ENCODE peak calls at places on chromosomes 13 and 19, in seven cellular contexts. F, N, G, B, A, T and P are unnamed samples.

GRCh38 chr19:11797491-11797890 is 832 bp upstream of the ZNF491 start:
- DNase-seq in F (peak), N (peak), G (peak), B (peak), A (peak), T (peak), P (peak)

GRCh38 chr13:33797622-33798021 is 20.3 kb upstream of the RFC3 start:
- DNase-seq in F (no peak), N (no peak), G (no peak), B (no peak), A (no peak), T (no peak), P (no peak)

GRCh38 chr13:72864142-72865035 is 82.5 kb downstream of the PIBF1 start:
- DNase-seq in F (peak), N (no peak), G (no peak), B (no peak), A (no peak), T (no peak), P (no peak)

GRCh38 chr19:53808710-53809125 is 15.4 kb downstream of the NLRP12 start:
- DNase-seq in F (no peak), N (peak), G (no peak), B (peak), A (peak), T (peak), P (peak)

GRCh38 chr13:29458419-29458818 is 137.1 kb downstream of the SLC7A1 start:
- DNase-seq in F (no peak), N (no peak), G (no peak), B (no peak), A (no peak), T (no peak), P (no peak)

GRCh38 chr19:43610493-43610892 is 1.4 kb upstream of the SRRM5 start:
- DNase-seq in F (no peak), N (no peak), G (no peak), B (no peak), A (no peak), T (no peak), P (no peak)

GRCh38 chr19:35013820-35014754 is 14.0 kb downstream of the GRAMD1A start:
- DNase-seq in F (no peak), N (no peak), G (no peak), B (peak), A (no peak), T (no peak), P (no peak)

GRCh38 chr13:99075268-99076191 is 97.7 kb upstream of the DOCK9 start:
- DNase-seq in F (peak), N (no peak), G (no peak), B (no peak), A (no peak), T (no peak), P (no peak)

GRCh38 chr19:41373993-41374392 is 2.3 kb upstream of the TMEM91 start:
- DNase-seq in F (no peak), N (no peak), G (no peak), B (peak), A (no peak), T (no peak), P (peak)

GRCh38 chr13:77480071-77480470 is 55.4 kb upstream of the SCEL start:
- DNase-seq in F (no peak), N (no peak), G (no peak), B (no peak), A (no peak), T (no peak), P (no peak)

GRCh38 chr13:93420887-93421286 is 194.3 kb downstream of the GPC6 start:
- DNase-seq in F (no peak), N (no peak), G (no peak), B (no peak), A (no peak), T (no peak), P (no peak)

GRCh38 chr19:54521022-54521859 is 18.6 kb downstream of the LAIR2 start:
- DNase-seq in F (peak), N (no peak), G (no peak), B (no peak), A (no peak), T (no peak), P (peak)

GRCh38 chr19:56145698-56146097 is 4.6 kb downstream of the ZNF444 start:
- DNase-seq in F (no peak), N (no peak), G (no peak), B (no peak), A (no peak), T (no peak), P (no peak)

GRCh38 chr13:110538632-110539031 is 22.9 kb downstream of the RAB20 start:
- DNase-seq in F (no peak), N (no peak), G (no peak), B (no peak), A (no peak), T (no peak), P (no peak)

GRCh38 chr19:19170053-19170945 is at the start of gene MEF2B:
- DNase-seq in F (no peak), N (peak), G (peak), B (peak), A (peak), T (no peak), P (peak)

GRCh38 chr19:2064395-2064787 is 13.3 kb upstream of the MKNK2 start:
- DNase-seq in F (no peak), N (no peak), G (no peak), B (no peak), A (no peak), T (no peak), P (no peak)

GRCh38 chr19:39873385-39873784 is 27.2 kb upstream of the FBL start:
- DNase-seq in F (no peak), N (no peak), G (no peak), B (no peak), A (no peak), T (no peak), P (no peak)

GRCh38 chr13:46181799-46182490 is at the start of gene LCP1:
- DNase-seq in F (peak), N (no peak), G (no peak), B (no peak), A (peak), T (no peak), P (no peak)

GRCh38 chr13:43058318-43058674 is 34.9 kb downstream of the DNAJC15 start:
- DNase-seq in F (no peak), N (peak), G (no peak), B (no peak), A (no peak), T (peak), P (no peak)

GRCh38 chr19:14450168-14450874 is 17.2 kb downstream of the PKN1 start:
- DNase-seq in F (no peak), N (peak), G (peak), B (peak), A (peak), T (peak), P (peak)

GRCh38 chr13:23709521-23709920 is 139.3 kb downstream of the TNFRSF19 start:
- DNase-seq in F (no peak), N (no peak), G (no peak), B (no peak), A (no peak), T (no peak), P (no peak)

GRCh38 chr13:23714672-23715071 is 144.5 kb downstream of the TNFRSF19 start:
- DNase-seq in F (no peak), N (no peak), G (no peak), B (no peak), A (no peak), T (no peak), P (no peak)

GRCh38 chr13:23707674-23708073 is 137.5 kb downstream of the TNFRSF19 start:
- DNase-seq in F (no peak), N (no peak), G (no peak), B (no peak), A (peak), T (peak), P (peak)

GRCh38 chr13:23711355-23711754 is 141.1 kb downstream of the TNFRSF19 start:
- DNase-seq in F (peak), N (no peak), G (no peak), B (no peak), A (no peak), T (no peak), P (no peak)

GRCh38 chr13:23710366-23710765 is 140.2 kb downstream of the TNFRSF19 start:
- DNase-seq in F (no peak), N (no peak), G (no peak), B (no peak), A (no peak), T (no peak), P (no peak)
- H2AFZ ChIP-seq in F (peak), N (no peak), G (no peak), B (no peak), A (no peak), T (no peak), P (no peak)

DNA sequence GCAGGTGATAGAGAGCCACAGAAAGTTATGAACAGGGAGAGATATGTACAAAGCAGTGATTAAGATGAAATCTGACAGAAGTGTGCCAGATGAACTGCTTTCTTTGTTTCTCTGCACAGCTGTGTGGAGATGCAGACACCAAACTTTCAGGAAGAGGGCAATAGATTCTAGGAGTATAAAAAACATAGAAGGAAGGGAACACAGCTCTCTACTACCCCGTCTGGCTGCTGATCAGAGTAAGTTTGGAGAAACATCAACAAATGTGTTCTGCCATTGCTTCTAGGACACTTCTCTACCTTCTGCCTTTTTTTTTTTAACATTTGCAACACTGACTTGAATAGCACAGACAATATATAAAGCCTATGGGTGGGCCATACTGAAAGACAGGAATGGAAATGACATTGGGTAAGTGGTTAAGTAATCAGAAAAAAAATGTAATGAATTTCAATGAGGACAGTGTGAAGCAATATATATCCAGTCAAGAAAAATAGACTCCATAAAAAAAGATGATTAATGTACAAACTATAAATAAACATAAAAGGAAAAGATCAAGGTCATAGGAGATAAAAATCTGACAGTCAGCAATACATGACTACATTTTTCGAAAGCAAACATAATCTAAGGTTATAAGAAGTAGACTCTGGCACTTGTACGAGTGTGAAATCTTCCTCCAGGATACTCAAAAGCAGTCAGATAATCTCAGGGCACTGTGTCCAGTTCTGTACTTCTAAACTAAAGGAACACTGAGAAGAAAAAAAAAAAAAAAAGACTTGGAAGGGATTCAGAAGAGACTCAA is 21.4 kb downstream of the NUFIP1 start:
- DNase-seq in F (no peak), N (no peak), G (no peak), B (no peak), A (no peak), T (no peak), P (peak)
- TF ChIP-seq MAX in F (no peak), N (no peak), G (no peak), B (no peak), A (no peak), T (no peak), P (no peak)

DNA sequence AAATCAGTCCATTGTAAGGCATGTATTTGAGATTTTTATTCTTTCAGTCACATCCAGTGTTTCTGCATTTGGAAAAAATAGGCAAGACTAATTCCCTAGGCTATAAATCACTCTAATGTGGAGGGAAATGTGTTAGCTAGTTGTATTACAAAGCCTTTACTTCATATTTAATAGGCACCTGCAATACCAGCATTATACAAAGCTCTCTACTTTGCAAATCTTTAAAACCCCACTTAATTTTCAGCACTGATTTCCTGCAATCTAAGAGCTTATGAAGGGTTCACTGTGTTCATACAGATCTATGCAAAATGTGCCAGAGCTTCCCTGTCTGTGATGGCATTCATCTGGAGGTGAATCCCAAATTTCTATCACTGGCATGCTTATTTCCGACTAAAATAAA is 12.2 kb downstream of the PCDH9 start:
- DNase-seq in F (no peak), N (no peak), G (no peak), B (no peak), A (no peak), T (no peak), P (no peak)
- H2AFZ ChIP-seq in F (no peak), N (no peak), G (no peak), B (no peak), A (no peak), T (no peak), P (no peak)

DNA sequence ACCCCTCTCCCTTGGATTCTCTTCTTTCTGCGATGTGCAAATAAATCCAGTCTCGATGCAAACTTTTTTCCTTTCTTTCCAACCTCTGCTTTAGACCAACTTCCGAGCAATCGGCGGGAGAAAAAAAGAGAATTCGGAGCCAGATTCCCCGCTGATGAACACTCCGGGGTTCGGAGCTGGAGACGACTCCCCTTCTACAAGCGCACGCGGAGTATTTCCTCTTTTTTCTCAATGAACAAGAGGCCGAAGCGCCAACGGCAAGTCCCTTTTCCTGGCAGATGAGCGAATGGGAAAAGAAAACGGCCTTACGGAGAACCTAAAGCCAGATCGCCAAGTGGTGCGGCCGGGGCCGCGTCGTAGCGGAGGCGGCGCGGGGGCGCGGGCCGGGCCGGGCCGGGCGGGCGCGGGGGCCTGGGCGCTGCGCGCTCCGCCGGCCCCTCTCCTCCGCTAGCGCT is 256 bp downstream of the SPRY2 start:
- DNase-seq in F (no peak), N (peak), G (no peak), B (no peak), A (no peak), T (no peak), P (peak)
- TF ChIP-seq MAX in F (no peak), N (no peak), G (no peak), B (no peak), A (no peak), T (no peak), P (no peak)

DNA sequence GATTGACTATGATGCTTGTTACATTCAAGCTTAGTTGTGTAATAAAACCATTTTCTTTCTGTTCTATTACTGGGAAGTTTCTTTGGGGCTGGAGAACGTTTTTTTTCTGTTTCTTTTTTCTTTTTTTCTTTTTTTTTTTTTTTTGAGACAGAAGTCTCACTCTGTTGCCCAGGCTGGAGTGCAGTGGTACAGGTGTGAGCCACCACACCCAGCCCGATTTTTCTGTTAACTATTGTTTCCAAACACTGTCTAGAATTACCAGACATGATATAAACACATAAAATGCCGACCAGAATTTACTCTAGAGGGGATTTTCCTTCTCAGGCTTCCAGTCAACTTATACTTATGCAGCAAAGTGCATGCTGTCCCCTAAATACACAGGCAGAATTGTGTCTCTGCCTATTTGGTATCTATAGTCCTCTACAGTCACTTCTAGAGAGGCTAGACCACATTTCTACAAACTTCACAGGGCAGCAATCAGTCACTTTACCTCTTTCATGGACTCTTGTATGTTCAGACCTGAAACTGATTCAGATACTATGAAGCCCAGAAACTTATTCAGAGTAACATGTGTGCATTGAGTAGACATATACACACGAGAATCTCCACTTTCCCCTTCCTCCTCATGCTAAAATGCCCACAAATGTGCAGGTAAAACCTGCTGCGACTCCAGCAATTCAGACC is 121.2 kb downstream of the ZNF737 start:
- DNase-seq in F (no peak), N (no peak), G (no peak), B (no peak), A (no peak), T (no peak), P (no peak)
- H2AFZ ChIP-seq in F (no peak), N (no peak), G (no peak), B (no peak), A (no peak), T (no peak), P (no peak)

DNA sequence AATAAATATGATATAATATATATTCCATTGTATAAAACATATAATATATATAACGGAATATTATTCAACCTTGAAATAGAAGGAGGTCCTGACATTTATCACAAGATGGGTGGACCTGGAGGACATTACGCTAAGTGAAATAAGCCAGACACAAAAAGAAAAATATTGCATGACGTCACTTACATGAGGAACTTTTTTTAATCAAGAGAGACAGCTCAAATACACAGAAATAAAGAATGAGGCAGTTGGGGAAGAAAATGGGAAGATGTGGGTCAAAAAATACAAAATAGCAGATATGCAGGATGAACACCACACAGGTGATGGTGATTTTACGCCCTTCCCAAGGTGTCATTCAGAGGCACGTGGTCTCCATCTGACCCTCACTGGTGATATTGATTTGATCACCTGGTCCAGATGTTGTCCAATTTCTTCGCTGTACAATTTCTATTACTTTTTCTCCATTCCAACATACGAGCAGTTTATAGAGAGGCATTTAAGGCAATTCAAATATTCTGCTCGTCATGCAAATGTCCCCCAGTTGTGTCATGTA is 513 bp upstream of the ZNF317 start:
- DNase-seq in F (no peak), N (no peak), G (no peak), B (no peak), A (no peak), T (no peak), P (peak)
- TF ChIP-seq MAX in F (no peak), N (no peak), G (no peak), B (no peak), A (no peak), T (no peak), P (peak)

DNA sequence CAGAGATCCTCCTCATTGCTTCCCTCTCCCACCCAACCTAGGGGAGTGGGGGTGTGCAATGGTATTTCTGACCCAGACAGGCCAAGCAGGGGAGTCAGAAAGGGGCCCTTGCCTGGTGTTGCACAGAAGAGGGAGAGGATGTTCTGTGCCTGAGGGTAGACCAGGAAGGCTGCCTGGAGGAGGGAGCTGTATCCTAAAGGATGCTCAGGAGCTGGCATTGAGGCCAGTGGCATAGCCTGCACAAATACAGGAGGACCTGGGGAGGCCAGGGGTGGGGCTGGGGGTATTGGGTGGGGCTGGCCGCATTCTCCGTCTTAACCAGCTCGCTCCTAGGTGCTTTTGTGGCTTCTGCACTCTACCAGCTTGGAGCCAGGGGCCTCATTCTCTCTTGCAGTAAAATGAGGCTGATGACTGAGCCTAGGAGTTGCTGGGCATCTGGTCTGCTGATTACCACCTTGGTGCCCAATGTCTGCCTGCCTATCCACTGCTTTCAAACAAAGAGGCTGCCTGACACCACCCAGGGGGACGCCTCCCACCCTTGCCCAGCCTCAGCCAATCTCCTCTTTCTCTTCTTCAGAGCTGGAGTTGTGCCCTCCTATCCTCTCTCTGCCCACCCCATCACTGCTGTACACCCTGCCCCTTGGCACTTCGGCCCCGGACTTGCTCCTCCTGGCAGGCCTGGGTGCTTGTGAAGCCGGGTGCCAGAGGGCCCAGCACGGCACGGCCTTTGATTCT is 4.6 kb downstream of the RNF225 start:
- DNase-seq in F (no peak), N (no peak), G (no peak), B (peak), A (no peak), T (no peak), P (no peak)
- H2AFZ ChIP-seq in F (no peak), N (no peak), G (no peak), B (peak), A (no peak), T (no peak), P (no peak)

DNA sequence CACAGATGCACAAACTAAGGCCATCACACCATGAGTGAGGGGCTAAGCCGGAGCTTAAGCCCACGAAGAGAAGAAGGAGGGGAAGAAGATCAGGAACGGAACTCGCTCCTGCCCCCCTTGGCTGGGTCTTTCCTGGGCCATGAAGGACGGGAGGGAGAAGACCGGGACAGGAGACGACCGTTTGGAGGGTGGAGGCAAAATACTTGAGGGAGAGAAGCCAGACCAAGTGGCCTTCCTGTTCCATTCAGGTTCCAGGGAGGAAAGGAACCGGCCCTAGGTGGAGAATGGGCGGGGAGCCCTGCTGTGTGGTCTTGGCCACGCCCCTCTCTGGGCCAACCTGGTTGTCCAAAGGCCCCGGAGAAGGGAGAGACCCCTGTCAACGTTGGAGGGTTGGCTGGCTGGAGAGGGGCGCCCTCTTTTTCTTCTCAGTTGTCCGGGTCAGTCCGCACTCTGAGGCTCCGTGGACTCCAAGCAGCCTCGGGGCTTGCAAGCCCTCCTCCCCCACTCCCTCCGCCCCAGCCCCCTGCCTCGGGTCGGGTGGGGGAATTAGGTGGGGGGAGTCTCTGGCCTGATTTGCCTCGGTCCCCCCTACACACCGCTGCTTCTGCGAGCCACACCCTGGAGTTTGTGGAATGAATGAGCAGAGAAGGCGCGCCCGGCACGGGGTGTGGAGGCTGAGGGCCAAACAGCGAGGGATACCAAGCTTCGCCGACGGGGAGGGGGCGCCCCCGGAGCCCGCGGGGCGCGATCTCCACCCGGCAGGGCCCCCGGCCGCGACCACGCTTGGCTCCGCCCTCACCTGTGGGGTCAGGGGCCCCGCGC is 771 bp downstream of the FBN3 start:
- DNase-seq in F (no peak), N (no peak), G (peak), B (peak), A (peak), T (peak), P (no peak)
- TF ChIP-seq MAX in F (no peak), N (no peak), G (no peak), B (no peak), A (no peak), T (no peak), P (no peak)